ENCODE peak calls at places on chromosome 20, in seven cellular contexts. One of them, this sample, is unnamed.

GRCh38 chr20:62117658-62118057 is 4.6 kb upstream of the LSM14B start:
- DNase-seq in HCT116: no peak
- DNase-seq in breast epithelium: no peak
- DNase-seq in GM23338: no peak
- DNase-seq in suprapubic skin: no peak
- DNase-seq in endothelial cell of umbilical vein: no peak
- DNase-seq in prostate gland: no peak
- DNase-seq in this sample: peak; percentile 48

GRCh38 chr20:32474967-32475819 is 109.9 kb downstream of the NOL4L start:
- DNase-seq in GM23338: peak; percentile 82
- DNase-seq in prostate gland: peak; percentile 76
- DNase-seq in endothelial cell of umbilical vein: peak; percentile 91
- DNase-seq in breast epithelium: peak; percentile 63
- DNase-seq in suprapubic skin: peak; percentile 89
- DNase-seq in HCT116: no peak
- DNase-seq in this sample: peak; percentile 94

GRCh38 chr20:20495719-20496474 is 128.0 kb downstream of the INSM1 start:
- DNase-seq in suprapubic skin: no peak
- DNase-seq in GM23338: no peak
- DNase-seq in endothelial cell of umbilical vein: no peak
- DNase-seq in breast epithelium: no peak
- DNase-seq in HCT116: no peak
- DNase-seq in prostate gland: no peak
- DNase-seq in this sample: no peak

GRCh38 chr20:20425785-20426471 is 58.0 kb downstream of the INSM1 start:
- DNase-seq in HCT116: no peak
- DNase-seq in suprapubic skin: no peak
- DNase-seq in GM23338: no peak
- DNase-seq in breast epithelium: no peak
- DNase-seq in prostate gland: no peak
- DNase-seq in endothelial cell of umbilical vein: no peak
- DNase-seq in this sample: no peak

GRCh38 chr20:6654490-6655247 is 112.8 kb upstream of the BMP2 start:
- DNase-seq in breast epithelium: no peak
- DNase-seq in GM23338: no peak
- DNase-seq in endothelial cell of umbilical vein: no peak
- DNase-seq in suprapubic skin: no peak
- DNase-seq in HCT116: no peak
- DNase-seq in prostate gland: peak; percentile 78
- DNase-seq in this sample: no peak

GRCh38 chr20:45355209-45355608 is 7.0 kb upstream of the SDC4 start:
- DNase-seq in endothelial cell of umbilical vein: no peak
- DNase-seq in breast epithelium: no peak
- DNase-seq in GM23338: no peak
- DNase-seq in prostate gland: no peak
- DNase-seq in suprapubic skin: no peak
- DNase-seq in HCT116: no peak
- DNase-seq in this sample: no peak

GRCh38 chr20:17614176-17614811 is 44.4 kb downstream of the DSTN start:
- DNase-seq in HCT116: no peak
- DNase-seq in suprapubic skin: peak; percentile 89
- DNase-seq in GM23338: peak; percentile 29
- DNase-seq in breast epithelium: peak; percentile 42
- DNase-seq in prostate gland: peak; percentile 70
- DNase-seq in endothelial cell of umbilical vein: no peak
- DNase-seq in this sample: peak; percentile 78

GRCh38 chr20:24837721-24838456 is 111.2 kb upstream of the CST7 start:
- DNase-seq in breast epithelium: no peak
- DNase-seq in suprapubic skin: no peak
- DNase-seq in GM23338: no peak
- DNase-seq in HCT116: no peak
- DNase-seq in prostate gland: no peak
- DNase-seq in endothelial cell of umbilical vein: no peak
- DNase-seq in this sample: no peak

GRCh38 chr20:46568570-46569129 is 18.2 kb upstream of the OCSTAMP start:
- DNase-seq in breast epithelium: peak; percentile 74
- DNase-seq in prostate gland: peak; percentile 87
- DNase-seq in suprapubic skin: peak; percentile 81
- DNase-seq in GM23338: no peak
- DNase-seq in endothelial cell of umbilical vein: peak; percentile 85
- DNase-seq in HCT116: no peak
- DNase-seq in this sample: peak; percentile 69

GRCh38 chr20:41956316-41957050 is 338.3 kb upstream of the CHD6 start:
- DNase-seq in prostate gland: no peak
- DNase-seq in HCT116: no peak
- DNase-seq in breast epithelium: no peak
- DNase-seq in suprapubic skin: no peak
- DNase-seq in GM23338: peak; percentile 2
- DNase-seq in endothelial cell of umbilical vein: peak; percentile 31
- DNase-seq in this sample: no peak

GRCh38 chr20:41178495-41178894 is 41.2 kb downstream of the PLCG1 start:
- DNase-seq in suprapubic skin: no peak
- DNase-seq in HCT116: no peak
- DNase-seq in breast epithelium: peak; percentile 11
- DNase-seq in GM23338: no peak
- DNase-seq in prostate gland: no peak
- DNase-seq in endothelial cell of umbilical vein: no peak
- DNase-seq in this sample: no peak

GRCh38 chr20:57392512-57393271 is 1.5 kb downstream of the RBM38 start:
- DNase-seq in breast epithelium: peak; percentile 65
- DNase-seq in endothelial cell of umbilical vein: no peak
- DNase-seq in GM23338: no peak
- DNase-seq in suprapubic skin: no peak
- DNase-seq in HCT116: no peak
- DNase-seq in prostate gland: peak; percentile 44
- DNase-seq in this sample: peak; percentile 77

GRCh38 chr20:53767206-53767924 is 173.7 kb upstream of the ZNF217 start:
- DNase-seq in breast epithelium: no peak
- DNase-seq in HCT116: no peak
- DNase-seq in prostate gland: no peak
- DNase-seq in GM23338: no peak
- DNase-seq in endothelial cell of umbilical vein: no peak
- DNase-seq in suprapubic skin: no peak
- DNase-seq in this sample: no peak

GRCh38 chr20:63892402-63892801 is 2.5 kb upstream of the DNAJC5 start:
- DNase-seq in GM23338: no peak
- DNase-seq in prostate gland: no peak
- DNase-seq in breast epithelium: no peak
- DNase-seq in endothelial cell of umbilical vein: no peak
- DNase-seq in HCT116: no peak
- DNase-seq in suprapubic skin: no peak
- DNase-seq in this sample: no peak
- TF ChIP-seq POLR2AphosphoS5 in GM23338: no peak
- TF ChIP-seq POLR2AphosphoS5 in prostate gland: no peak
- TF ChIP-seq POLR2AphosphoS5 in breast epithelium: no peak
- TF ChIP-seq POLR2AphosphoS5 in endothelial cell of umbilical vein: no peak
- TF ChIP-seq POLR2AphosphoS5 in HCT116: peak; percentile 19
- TF ChIP-seq POLR2AphosphoS5 in suprapubic skin: no peak
- TF ChIP-seq POLR2AphosphoS5 in this sample: no peak

DNA sequence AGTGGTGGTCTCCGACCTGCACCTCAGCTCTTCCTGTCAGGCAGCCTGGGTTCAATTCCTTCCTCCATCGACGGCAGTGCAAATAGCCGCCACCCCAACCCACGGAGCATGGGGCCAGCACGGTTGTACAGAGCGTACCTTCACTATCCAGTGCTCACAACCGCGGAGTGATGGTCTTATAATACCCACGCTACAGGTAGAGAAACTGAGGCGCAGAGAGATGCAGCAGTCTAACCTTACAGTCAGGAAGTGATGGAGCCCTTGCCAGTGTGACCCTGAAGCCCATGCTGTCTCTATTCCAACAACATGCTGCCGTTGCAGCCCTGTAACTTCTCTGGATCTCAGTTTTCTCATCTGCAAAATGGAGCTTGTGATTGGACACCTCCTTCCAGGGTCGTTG is 11.0 kb downstream of the SCRT2 start:
- DNase-seq in HCT116: no peak
- DNase-seq in breast epithelium: no peak
- DNase-seq in GM23338: no peak
- DNase-seq in prostate gland: no peak
- DNase-seq in suprapubic skin: no peak
- DNase-seq in endothelial cell of umbilical vein: no peak
- DNase-seq in this sample: no peak
- H3K4me1 ChIP-seq in HCT116: peaks cover 6% of the 10 kb centered on the region
- H3K4me1 ChIP-seq in breast epithelium: no peaks in the 10 kb centered on the region
- H3K4me1 ChIP-seq in GM23338: peaks cover 62% of the 10 kb centered on the region
- H3K4me1 ChIP-seq in prostate gland: no peaks in the 10 kb centered on the region
- H3K4me1 ChIP-seq in suprapubic skin: peaks cover 12% of the 10 kb centered on the region
- H3K4me1 ChIP-seq in endothelial cell of umbilical vein: no peaks in the 10 kb centered on the region
- H3K4me1 ChIP-seq in this sample: no peaks in the 10 kb centered on the region

DNA sequence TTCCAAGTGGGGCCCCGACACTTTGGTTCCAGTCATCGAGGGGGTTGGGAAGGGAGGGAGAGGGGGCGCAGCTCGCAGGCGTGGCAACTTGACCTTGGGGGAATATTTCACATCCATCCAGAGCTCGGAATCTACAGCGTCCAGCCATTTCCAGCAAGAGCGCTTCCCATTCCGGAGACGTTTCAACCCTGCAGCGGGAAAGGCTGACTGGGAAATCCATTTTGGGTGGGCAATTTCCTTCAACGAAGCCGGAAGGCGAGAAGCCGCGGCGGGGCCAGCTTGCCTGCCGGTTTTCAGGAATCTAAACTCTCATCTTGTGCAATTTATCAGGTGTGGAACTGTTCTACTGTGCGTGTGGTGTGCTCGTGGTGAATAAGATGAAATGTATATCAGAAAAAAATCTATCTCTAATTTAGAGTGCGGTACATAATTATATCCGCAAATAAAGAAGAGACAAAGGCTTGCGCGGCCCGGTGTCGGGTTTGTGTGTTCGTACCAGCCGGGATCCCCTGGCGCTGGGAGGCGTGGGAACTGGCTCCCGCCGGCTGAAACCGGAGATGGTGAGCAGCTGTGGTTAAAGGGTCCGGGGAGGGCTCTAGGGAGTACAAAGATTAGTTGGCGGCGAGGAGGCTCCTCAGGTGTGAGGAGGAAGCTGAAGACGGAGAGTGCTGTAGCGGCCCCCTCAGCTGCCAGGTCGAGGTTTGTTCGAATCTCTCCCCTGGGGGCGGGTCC is 4.8 kb downstream of the SLC32A1 start:
- DNase-seq in prostate gland: no peak
- DNase-seq in breast epithelium: no peak
- DNase-seq in GM23338: peak; percentile 96
- DNase-seq in HCT116: no peak
- DNase-seq in endothelial cell of umbilical vein: no peak
- DNase-seq in suprapubic skin: no peak
- DNase-seq in this sample: no peak
- TF ChIP-seq POLR2AphosphoS5 in prostate gland: no peak
- TF ChIP-seq POLR2AphosphoS5 in breast epithelium: no peak
- TF ChIP-seq POLR2AphosphoS5 in GM23338: no peak
- TF ChIP-seq POLR2AphosphoS5 in HCT116: no peak
- TF ChIP-seq POLR2AphosphoS5 in endothelial cell of umbilical vein: no peak
- TF ChIP-seq POLR2AphosphoS5 in suprapubic skin: no peak
- TF ChIP-seq POLR2AphosphoS5 in this sample: no peak

DNA sequence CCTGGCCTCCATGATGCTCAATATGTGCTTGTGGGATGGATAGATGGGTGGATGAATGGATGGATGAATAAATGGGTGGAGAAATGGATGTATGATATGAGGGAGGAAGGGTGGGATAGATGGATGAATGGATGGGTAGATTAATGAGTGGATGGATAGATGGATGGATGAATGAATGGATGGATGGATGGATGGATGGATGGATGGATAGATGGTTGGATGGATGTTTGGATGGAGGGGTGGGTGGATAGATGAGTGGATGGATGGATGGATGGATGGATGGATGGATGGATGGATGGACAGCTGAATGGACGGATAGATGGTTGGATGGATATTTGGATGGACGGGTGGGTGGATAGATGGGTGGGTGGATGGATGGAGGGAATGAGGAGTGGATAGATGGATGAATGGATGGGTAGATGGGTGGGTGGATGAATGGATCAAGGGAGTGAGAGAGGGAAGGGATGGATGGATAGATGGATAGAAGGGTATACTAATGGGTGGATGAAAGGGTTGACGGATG is 139.4 kb downstream of the CEBPB start:
- DNase-seq in GM23338: no peak
- DNase-seq in breast epithelium: no peak
- DNase-seq in suprapubic skin: no peak
- DNase-seq in endothelial cell of umbilical vein: no peak
- DNase-seq in prostate gland: no peak
- DNase-seq in HCT116: no peak
- DNase-seq in this sample: no peak
- H3K4me1 ChIP-seq in GM23338: no peaks in the 10 kb centered on the region
- H3K4me1 ChIP-seq in breast epithelium: peaks cover 21% of the 10 kb centered on the region
- H3K4me1 ChIP-seq in suprapubic skin: peaks cover 40% of the 10 kb centered on the region
- H3K4me1 ChIP-seq in endothelial cell of umbilical vein: no peaks in the 10 kb centered on the region
- H3K4me1 ChIP-seq in prostate gland: no peaks in the 10 kb centered on the region
- H3K4me1 ChIP-seq in HCT116: peaks cover 21% of the 10 kb centered on the region
- H3K4me1 ChIP-seq in this sample: peaks cover 10% of the 10 kb centered on the region